ENCODE peak calls at places on chromosome 9, in five cellular contexts. D, K, W, C and S are unnamed samples.

GRCh38 chr9:78549711-78550110 is 252.8 kb downstream of the PSAT1 start:
- DNase-seq in D (no peak), K (no peak), W (no peak), C (no peak), S (no peak)

GRCh38 chr9:134365791-134366222 is 39.6 kb downstream of the RXRA start:
- DNase-seq in D (peak; percentile 79), K (peak; percentile 62), W (no peak), C (no peak), S (no peak)

GRCh38 chr9:129394011-129394919 is 216.2 kb upstream of the IER5L start:
- DNase-seq in D (no peak), K (no peak), W (peak; percentile 45), C (no peak), S (no peak)

GRCh38 chr9:7813030-7813429 is 13.5 kb upstream of the DMAC1 start:
- DNase-seq in D (no peak), K (no peak), W (no peak), C (no peak), S (no peak)

GRCh38 chr9:91734371-91734981 is 215.6 kb downstream of the ROR2 start:
- DNase-seq in D (peak; percentile 61), K (peak; percentile 61), W (peak; percentile 88), C (peak; percentile 74), S (peak; percentile 42)

GRCh38 chr9:129166962-129167557 is 11.0 kb downstream of the IER5L start:
- DNase-seq in D (no peak), K (peak; percentile 78), W (peak; percentile 89), C (no peak), S (no peak)

GRCh38 chr9:134909511-134910105 is 8.1 kb downstream of the FCN1 start:
- DNase-seq in D (no peak), K (no peak), W (no peak), C (no peak), S (no peak)

GRCh38 chr9:8946461-8946860 is 1146.9 kb upstream of the DMAC1 start:
- DNase-seq in D (peak; percentile 45), K (no peak), W (no peak), C (no peak), S (no peak)

GRCh38 chr9:9494334-9494733 is 1118.5 kb downstream of the PTPRD start:
- DNase-seq in D (no peak), K (no peak), W (no peak), C (no peak), S (no peak)

GRCh38 chr9:127917603-127918002 is 762 bp upstream of the ST6GALNAC4 start:
- DNase-seq in D (no peak), K (no peak), W (no peak), C (no peak), S (no peak)
- H3K27ac ChIP-seq in D (no peak overlapping the region), K (no peak overlapping the region), W (peak overlapping the region; percentile 67), C (peak overlapping the region; percentile 21), S (no peak overlapping the region)

GRCh38 chr9:109652971-109653370 is 127.0 kb upstream of the PALM2AKAP2 start:
- DNase-seq in D (peak; percentile 22), K (peak; percentile 21), W (no peak), C (peak; percentile 53), S (no peak)
- TF ChIP-seq CTCF in D (peak; percentile 48), K (peak; percentile 25), W (no peak), C (peak; percentile 66), S (no peak)

DNA sequence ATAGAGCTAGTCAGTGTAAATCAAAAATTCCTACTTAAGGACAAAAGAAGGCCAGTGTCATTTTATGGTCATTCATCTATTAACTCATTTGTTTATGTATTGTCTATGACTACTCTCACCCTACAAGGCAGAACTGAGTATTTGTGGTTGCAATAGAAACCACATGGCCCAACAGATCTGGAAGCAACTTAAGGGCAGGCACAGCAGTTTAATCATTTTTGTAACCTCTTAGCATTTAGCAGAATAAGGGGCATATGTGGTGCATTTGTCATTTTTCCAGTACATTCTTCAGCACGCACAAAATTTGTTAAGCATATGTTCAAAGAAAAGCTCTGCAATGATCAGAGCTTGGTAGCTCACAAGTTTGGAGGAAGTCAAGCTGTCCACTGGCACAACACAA is 1.1 kb downstream of the FKBP15 start:
- DNase-seq in D (no peak), K (no peak), W (no peak), C (no peak), S (no peak)
- H3K27ac ChIP-seq in D (no peak overlapping the region), K (no peak overlapping the region), W (peak overlapping the region; percentile 93), C (peak overlapping the region; percentile 86), S (no peak overlapping the region)

DNA sequence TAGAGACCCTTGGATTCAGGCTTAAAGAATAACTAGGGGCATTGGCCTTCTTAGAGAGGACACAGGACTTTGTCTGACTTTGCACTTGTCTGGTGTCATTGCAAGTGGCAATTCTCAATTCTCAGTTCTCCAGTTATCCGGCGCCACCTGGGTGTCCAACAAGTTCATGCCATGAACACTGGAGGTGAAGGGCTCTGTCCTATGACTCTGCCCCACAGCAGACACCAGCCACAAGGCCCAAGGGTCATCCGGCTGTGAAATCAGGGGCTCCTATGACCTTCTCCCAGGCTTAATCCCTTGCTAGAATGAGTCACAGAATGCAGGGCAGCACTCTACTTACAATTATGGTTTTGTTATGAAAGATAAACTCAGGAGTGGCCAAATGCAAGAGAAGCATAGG is 391.9 kb downstream of the GADD45G start:
- DNase-seq in D (no peak), K (no peak), W (no peak), C (no peak), S (no peak)
- TF ChIP-seq CTCF in D (no peak), K (no peak), W (no peak), C (no peak), S (no peak)

GRCh38 chr9:2355594-2355993 is 266.0 kb upstream of the VLDLR start:
- DNase-seq in D (no peak), K (no peak), W (no peak), C (no peak), S (no peak)
- H3K27ac ChIP-seq in D (no peak overlapping the region), K (no peak overlapping the region), W (no peak overlapping the region), C (no peak overlapping the region), S (no peak overlapping the region)

GRCh38 chr9:93532121-93532520 is 44.3 kb upstream of the PHF2 start:
- DNase-seq in D (no peak), K (no peak), W (no peak), C (no peak), S (no peak)

GRCh38 chr9:93531374-93531773 is 45.0 kb upstream of the PHF2 start:
- DNase-seq in D (no peak), K (no peak), W (no peak), C (no peak), S (no peak)

GRCh38 chr9:93536167-93536566 is 40.2 kb upstream of the PHF2 start:
- DNase-seq in D (no peak), K (no peak), W (no peak), C (no peak), S (no peak)

GRCh38 chr9:93536874-93537273 is 39.5 kb upstream of the PHF2 start:
- DNase-seq in D (peak; percentile 12), K (no peak), W (no peak), C (no peak), S (no peak)

GRCh38 chr9:93533863-93534262 is 42.5 kb upstream of the PHF2 start:
- DNase-seq in D (peak; percentile 17), K (no peak), W (no peak), C (no peak), S (no peak)
- TF ChIP-seq CTCF in D (peak; percentile 18), K (no peak), W (no peak), C (no peak), S (no peak)

GRCh38 chr9:115142502-115143265 is 24.7 kb upstream of the TNC start:
- DNase-seq in D (no peak), K (no peak), W (no peak), C (peak; percentile 53), S (no peak)
- H3K27ac ChIP-seq in D (no peak overlapping the region), K (no peak overlapping the region), W (no peak overlapping the region), C (no peak overlapping the region), S (no peak overlapping the region)

GRCh38 chr9:30796806-30797205 is 1587.6 kb upstream of the ACO1 start:
- DNase-seq in D (no peak), K (no peak), W (no peak), C (no peak), S (no peak)

GRCh38 chr9:30800421-30800820 is 1584.0 kb upstream of the ACO1 start:
- DNase-seq in D (no peak), K (no peak), W (peak; percentile 57), C (no peak), S (no peak)

GRCh38 chr9:30799527-30800101 is 1584.8 kb upstream of the ACO1 start:
- DNase-seq in D (no peak), K (no peak), W (peak; percentile 30), C (no peak), S (no peak)
- TF ChIP-seq CTCF in D (no peak), K (no peak), W (no peak), C (no peak), S (no peak)